ENCODE peak calls at places on chromosomes 7 and 10, in nine cellular contexts. One of them, this sample, is unnamed.

GRCh38 chr10:29815572-29815971 is 180.8 kb upstream of the SVIL start:
- DNase-seq in activated T-helper 1 cell treated with anti-CD3 and anti-CD28 coated beads, Interleukin-12 subunit alpha, Interleukin-12 subunit beta, Interleukin-2, Interleukin-4 antibody, amounts not matched to agents 30 ng/mL and 10 ng/mL and 1 ng/mL, durations not matched to agents 14 hours and 24 hours and 36 hours: no peak
- DNase-seq in Ammon's horn: no peak
- DNase-seq in HuH-7.5: no peak
- DNase-seq in AG20443: no peak
- DNase-seq in fibroblast of the aortic adventitia: no peak
- DNase-seq in amniotic stem cell: no peak
- DNase-seq in activated T-cell treated with anti-CD3 and anti-CD28 coated beads for 48 hours: no peak
- DNase-seq in stimulated activated CD4-positive, alpha-beta T cell treated with anti-CD3 and anti-CD28 coated beads, Interleukin-4, amount 100 ng/mL, for 1 hour: no peak
- DNase-seq in this sample: no peak

GRCh38 chr10:76544789-76545188 is 1092.8 kb downstream of the KCNMA1 start:
- DNase-seq in activated T-cell treated with anti-CD3 and anti-CD28 coated beads for 48 hours: no peak
- DNase-seq in AG20443: no peak
- DNase-seq in stimulated activated CD4-positive, alpha-beta T cell treated with anti-CD3 and anti-CD28 coated beads, Interleukin-4, amount 100 ng/mL, for 1 hour: no peak
- DNase-seq in HuH-7.5: no peak
- DNase-seq in fibroblast of the aortic adventitia: peak; percentile 27
- DNase-seq in Ammon's horn: no peak
- DNase-seq in amniotic stem cell: no peak
- DNase-seq in activated T-helper 1 cell treated with anti-CD3 and anti-CD28 coated beads, Interleukin-12 subunit alpha, Interleukin-12 subunit beta, Interleukin-2, Interleukin-4 antibody, amounts not matched to agents 30 ng/mL and 10 ng/mL and 1 ng/mL, durations not matched to agents 14 hours and 24 hours and 36 hours: no peak
- DNase-seq in this sample: no peak

GRCh38 chr10:28367865-28368541 is 65.1 kb upstream of the MPP7 start:
- DNase-seq in stimulated activated CD4-positive, alpha-beta T cell treated with anti-CD3 and anti-CD28 coated beads, Interleukin-4, amount 100 ng/mL, for 1 hour: peak; percentile 38
- DNase-seq in fibroblast of the aortic adventitia: no peak
- DNase-seq in activated T-cell treated with anti-CD3 and anti-CD28 coated beads for 48 hours: peak; percentile 35
- DNase-seq in activated T-helper 1 cell treated with anti-CD3 and anti-CD28 coated beads, Interleukin-12 subunit alpha, Interleukin-12 subunit beta, Interleukin-2, Interleukin-4 antibody, amounts not matched to agents 30 ng/mL and 10 ng/mL and 1 ng/mL, durations not matched to agents 14 hours and 24 hours and 36 hours: peak; percentile 62
- DNase-seq in amniotic stem cell: no peak
- DNase-seq in AG20443: no peak
- DNase-seq in Ammon's horn: peak; percentile 57
- DNase-seq in HuH-7.5: no peak
- DNase-seq in this sample: no peak

GRCh38 chr7:41244246-41244645 is 458.6 kb downstream of the INHBA start:
- DNase-seq in fibroblast of the aortic adventitia: peak; percentile 45
- DNase-seq in stimulated activated CD4-positive, alpha-beta T cell treated with anti-CD3 and anti-CD28 coated beads, Interleukin-4, amount 100 ng/mL, for 1 hour: no peak
- DNase-seq in Ammon's horn: no peak
- DNase-seq in amniotic stem cell: no peak
- DNase-seq in activated T-cell treated with anti-CD3 and anti-CD28 coated beads for 48 hours: no peak
- DNase-seq in AG20443: no peak
- DNase-seq in activated T-helper 1 cell treated with anti-CD3 and anti-CD28 coated beads, Interleukin-12 subunit alpha, Interleukin-12 subunit beta, Interleukin-2, Interleukin-4 antibody, amounts not matched to agents 30 ng/mL and 10 ng/mL and 1 ng/mL, durations not matched to agents 14 hours and 24 hours and 36 hours: no peak
- DNase-seq in HuH-7.5: no peak
- DNase-seq in this sample: no peak

GRCh38 chr7:18693401-18693800 is 197.9 kb downstream of the HDAC9 start:
- DNase-seq in activated T-cell treated with anti-CD3 and anti-CD28 coated beads for 48 hours: no peak
- DNase-seq in Ammon's horn: peak; percentile 4
- DNase-seq in stimulated activated CD4-positive, alpha-beta T cell treated with anti-CD3 and anti-CD28 coated beads, Interleukin-4, amount 100 ng/mL, for 1 hour: no peak
- DNase-seq in HuH-7.5: peak; percentile 5
- DNase-seq in amniotic stem cell: peak; percentile 15
- DNase-seq in activated T-helper 1 cell treated with anti-CD3 and anti-CD28 coated beads, Interleukin-12 subunit alpha, Interleukin-12 subunit beta, Interleukin-2, Interleukin-4 antibody, amounts not matched to agents 30 ng/mL and 10 ng/mL and 1 ng/mL, durations not matched to agents 14 hours and 24 hours and 36 hours: no peak
- DNase-seq in fibroblast of the aortic adventitia: peak; percentile 93
- DNase-seq in AG20443: peak; percentile 77
- DNase-seq in this sample: no peak

GRCh38 chr7:69687739-69688431 is 89.6 kb downstream of the AUTS2 start:
- DNase-seq in fibroblast of the aortic adventitia: no peak
- DNase-seq in HuH-7.5: no peak
- DNase-seq in stimulated activated CD4-positive, alpha-beta T cell treated with anti-CD3 and anti-CD28 coated beads, Interleukin-4, amount 100 ng/mL, for 1 hour: no peak
- DNase-seq in Ammon's horn: no peak
- DNase-seq in activated T-cell treated with anti-CD3 and anti-CD28 coated beads for 48 hours: no peak
- DNase-seq in AG20443: no peak
- DNase-seq in amniotic stem cell: no peak
- DNase-seq in activated T-helper 1 cell treated with anti-CD3 and anti-CD28 coated beads, Interleukin-12 subunit alpha, Interleukin-12 subunit beta, Interleukin-2, Interleukin-4 antibody, amounts not matched to agents 30 ng/mL and 10 ng/mL and 1 ng/mL, durations not matched to agents 14 hours and 24 hours and 36 hours: no peak
- DNase-seq in this sample: peak; percentile 5

GRCh38 chr7:106717997-106718871 is 57.3 kb upstream of the CCDC71L start:
- DNase-seq in stimulated activated CD4-positive, alpha-beta T cell treated with anti-CD3 and anti-CD28 coated beads, Interleukin-4, amount 100 ng/mL, for 1 hour: peak; percentile 64
- DNase-seq in fibroblast of the aortic adventitia: peak; percentile 98
- DNase-seq in activated T-helper 1 cell treated with anti-CD3 and anti-CD28 coated beads, Interleukin-12 subunit alpha, Interleukin-12 subunit beta, Interleukin-2, Interleukin-4 antibody, amounts not matched to agents 30 ng/mL and 10 ng/mL and 1 ng/mL, durations not matched to agents 14 hours and 24 hours and 36 hours: peak; percentile 37
- DNase-seq in AG20443: peak; percentile 83
- DNase-seq in HuH-7.5: no peak
- DNase-seq in Ammon's horn: peak; percentile 36
- DNase-seq in amniotic stem cell: peak; percentile 97
- DNase-seq in activated T-cell treated with anti-CD3 and anti-CD28 coated beads for 48 hours: peak; percentile 70
- DNase-seq in this sample: no peak

GRCh38 chr10:33657154-33657900 is 322.9 kb upstream of the NRP1 start:
- DNase-seq in activated T-cell treated with anti-CD3 and anti-CD28 coated beads for 48 hours: no peak
- DNase-seq in AG20443: no peak
- DNase-seq in fibroblast of the aortic adventitia: peak; percentile 75
- DNase-seq in HuH-7.5: no peak
- DNase-seq in amniotic stem cell: no peak
- DNase-seq in Ammon's horn: no peak
- DNase-seq in activated T-helper 1 cell treated with anti-CD3 and anti-CD28 coated beads, Interleukin-12 subunit alpha, Interleukin-12 subunit beta, Interleukin-2, Interleukin-4 antibody, amounts not matched to agents 30 ng/mL and 10 ng/mL and 1 ng/mL, durations not matched to agents 14 hours and 24 hours and 36 hours: no peak
- DNase-seq in stimulated activated CD4-positive, alpha-beta T cell treated with anti-CD3 and anti-CD28 coated beads, Interleukin-4, amount 100 ng/mL, for 1 hour: no peak
- DNase-seq in this sample: peak; percentile 66

GRCh38 chr7:25656581-25657026 is 428.3 kb upstream of the NPVF start:
- DNase-seq in activated T-cell treated with anti-CD3 and anti-CD28 coated beads for 48 hours: no peak
- DNase-seq in HuH-7.5: no peak
- DNase-seq in amniotic stem cell: no peak
- DNase-seq in activated T-helper 1 cell treated with anti-CD3 and anti-CD28 coated beads, Interleukin-12 subunit alpha, Interleukin-12 subunit beta, Interleukin-2, Interleukin-4 antibody, amounts not matched to agents 30 ng/mL and 10 ng/mL and 1 ng/mL, durations not matched to agents 14 hours and 24 hours and 36 hours: no peak
- DNase-seq in stimulated activated CD4-positive, alpha-beta T cell treated with anti-CD3 and anti-CD28 coated beads, Interleukin-4, amount 100 ng/mL, for 1 hour: no peak
- DNase-seq in Ammon's horn: peak; percentile 59
- DNase-seq in AG20443: peak; percentile 22
- DNase-seq in fibroblast of the aortic adventitia: peak; percentile 27
- DNase-seq in this sample: no peak

GRCh38 chr7:41447106-41448042 is 255.5 kb downstream of the INHBA start:
- DNase-seq in Ammon's horn: peak; percentile 9
- DNase-seq in activated T-cell treated with anti-CD3 and anti-CD28 coated beads for 48 hours: no peak
- DNase-seq in AG20443: no peak
- DNase-seq in activated T-helper 1 cell treated with anti-CD3 and anti-CD28 coated beads, Interleukin-12 subunit alpha, Interleukin-12 subunit beta, Interleukin-2, Interleukin-4 antibody, amounts not matched to agents 30 ng/mL and 10 ng/mL and 1 ng/mL, durations not matched to agents 14 hours and 24 hours and 36 hours: no peak
- DNase-seq in fibroblast of the aortic adventitia: peak; percentile 30
- DNase-seq in amniotic stem cell: no peak
- DNase-seq in stimulated activated CD4-positive, alpha-beta T cell treated with anti-CD3 and anti-CD28 coated beads, Interleukin-4, amount 100 ng/mL, for 1 hour: no peak
- DNase-seq in HuH-7.5: no peak
- DNase-seq in this sample: no peak

GRCh38 chr10:84328303-84329093 is at the start of gene CCSER2:
- DNase-seq in fibroblast of the aortic adventitia: peak; percentile 91
- DNase-seq in AG20443: peak; percentile 100
- DNase-seq in stimulated activated CD4-positive, alpha-beta T cell treated with anti-CD3 and anti-CD28 coated beads, Interleukin-4, amount 100 ng/mL, for 1 hour: peak; percentile 92
- DNase-seq in HuH-7.5: peak; percentile 79
- DNase-seq in amniotic stem cell: peak; percentile 92
- DNase-seq in activated T-helper 1 cell treated with anti-CD3 and anti-CD28 coated beads, Interleukin-12 subunit alpha, Interleukin-12 subunit beta, Interleukin-2, Interleukin-4 antibody, amounts not matched to agents 30 ng/mL and 10 ng/mL and 1 ng/mL, durations not matched to agents 14 hours and 24 hours and 36 hours: peak; percentile 88
- DNase-seq in Ammon's horn: peak; percentile 98
- DNase-seq in activated T-cell treated with anti-CD3 and anti-CD28 coated beads for 48 hours: peak; percentile 98
- DNase-seq in this sample: peak; percentile 86

GRCh38 chr7:127391591-127392181 is 822 bp downstream of the ZNF800 start:
- DNase-seq in AG20443: peak; percentile 64
- DNase-seq in Ammon's horn: peak; percentile 7
- DNase-seq in activated T-cell treated with anti-CD3 and anti-CD28 coated beads for 48 hours: peak; percentile 53
- DNase-seq in HuH-7.5: peak; percentile 28
- DNase-seq in activated T-helper 1 cell treated with anti-CD3 and anti-CD28 coated beads, Interleukin-12 subunit alpha, Interleukin-12 subunit beta, Interleukin-2, Interleukin-4 antibody, amounts not matched to agents 30 ng/mL and 10 ng/mL and 1 ng/mL, durations not matched to agents 14 hours and 24 hours and 36 hours: peak; percentile 56
- DNase-seq in fibroblast of the aortic adventitia: peak; percentile 26
- DNase-seq in stimulated activated CD4-positive, alpha-beta T cell treated with anti-CD3 and anti-CD28 coated beads, Interleukin-4, amount 100 ng/mL, for 1 hour: peak; percentile 52
- DNase-seq in amniotic stem cell: no peak
- DNase-seq in this sample: peak; percentile 8

GRCh38 chr7:92778972-92779371 is 57.4 kb downstream of the CDK6 start:
- DNase-seq in amniotic stem cell: no peak
- DNase-seq in stimulated activated CD4-positive, alpha-beta T cell treated with anti-CD3 and anti-CD28 coated beads, Interleukin-4, amount 100 ng/mL, for 1 hour: no peak
- DNase-seq in Ammon's horn: no peak
- DNase-seq in activated T-cell treated with anti-CD3 and anti-CD28 coated beads for 48 hours: no peak
- DNase-seq in activated T-helper 1 cell treated with anti-CD3 and anti-CD28 coated beads, Interleukin-12 subunit alpha, Interleukin-12 subunit beta, Interleukin-2, Interleukin-4 antibody, amounts not matched to agents 30 ng/mL and 10 ng/mL and 1 ng/mL, durations not matched to agents 14 hours and 24 hours and 36 hours: no peak
- DNase-seq in fibroblast of the aortic adventitia: peak; percentile 92
- DNase-seq in AG20443: peak; percentile 51
- DNase-seq in HuH-7.5: no peak
- DNase-seq in this sample: no peak

GRCh38 chr10:100129424-100129823 is 47.8 kb upstream of the CPN1 start:
- DNase-seq in activated T-helper 1 cell treated with anti-CD3 and anti-CD28 coated beads, Interleukin-12 subunit alpha, Interleukin-12 subunit beta, Interleukin-2, Interleukin-4 antibody, amounts not matched to agents 30 ng/mL and 10 ng/mL and 1 ng/mL, durations not matched to agents 14 hours and 24 hours and 36 hours: no peak
- DNase-seq in HuH-7.5: no peak
- DNase-seq in fibroblast of the aortic adventitia: no peak
- DNase-seq in AG20443: no peak
- DNase-seq in Ammon's horn: no peak
- DNase-seq in amniotic stem cell: no peak
- DNase-seq in stimulated activated CD4-positive, alpha-beta T cell treated with anti-CD3 and anti-CD28 coated beads, Interleukin-4, amount 100 ng/mL, for 1 hour: no peak
- DNase-seq in activated T-cell treated with anti-CD3 and anti-CD28 coated beads for 48 hours: no peak
- DNase-seq in this sample: no peak